ENCODE peak calls at places on chromosome 22, in four cellular contexts. H is IMR-90, G is heart left ventricle, A is GM23338. D is an unnamed sample. For H3K4me1, the result is how much of the 10 kb centered on the place peaks cover.

GRCh38 chr22:44037519-44038370 is 13.6 kb downstream of the PARVB start:
- DNase-seq in H (peak), G (no peak), A (no peak), D (peak)

GRCh38 chr22:44671742-44672141 is 30.3 kb upstream of the PRR5 start:
- DNase-seq in H (peak), G (no peak), A (no peak), D (no peak)

GRCh38 chr22:24990344-24990905 is 37.9 kb downstream of the KIAA1671 start:
- DNase-seq in H (no peak), G (no peak), A (no peak), D (no peak)

GRCh38 chr22:34620832-34621231 is 445.1 kb upstream of the ISX start:
- DNase-seq in H (no peak), G (no peak), A (no peak), D (no peak)

GRCh38 chr22:49969751-49970527 is 9.4 kb downstream of the PIM3 start:
- DNase-seq in H (no peak), G (no peak), A (no peak), D (no peak)

GRCh38 chr22:20108757-20109230 is 7.1 kb upstream of the RANBP1 start:
- DNase-seq in H (no peak), G (no peak), A (no peak), D (no peak)

GRCh38 chr22:17744430-17744829 is 29.8 kb downstream of the BID start:
- DNase-seq in H (no peak), G (no peak), A (no peak), D (no peak)

GRCh38 chr22:25176175-25176574 is 23.5 kb upstream of the CRYBB3 start:
- DNase-seq in H (no peak), G (no peak), A (no peak), D (no peak)

GRCh38 chr22:19062139-19062789 is 59.9 kb downstream of the DGCR2 start:
- DNase-seq in H (peak), G (no peak), A (no peak), D (no peak)

GRCh38 chr22:31646186-31647019 is 15.6 kb downstream of the PISD start:
- DNase-seq in H (peak), G (no peak), A (no peak), D (no peak)

GRCh38 chr22:31538815-31539214 is 42.5 kb downstream of the SFI1 start:
- DNase-seq in H (no peak), G (no peak), A (no peak), D (no peak)

GRCh38 chr22:45261407-45262088 is 20.9 kb upstream of the KIAA0930 start:
- DNase-seq in H (no peak), G (no peak), A (no peak), D (no peak)

GRCh38 chr22:28012811-28013460 is 93.9 kb upstream of the PITPNB start:
- DNase-seq in H (no peak), G (no peak), A (no peak), D (no peak)

GRCh38 chr22:46618104-46618647 is 2.0 kb upstream of the GRAMD4 start:
- DNase-seq in H (no peak), G (no peak), A (no peak), D (no peak)
- H3K4me1 ChIP-seq in H (under half), G (under half), A (under half), D (under half)

DNA sequence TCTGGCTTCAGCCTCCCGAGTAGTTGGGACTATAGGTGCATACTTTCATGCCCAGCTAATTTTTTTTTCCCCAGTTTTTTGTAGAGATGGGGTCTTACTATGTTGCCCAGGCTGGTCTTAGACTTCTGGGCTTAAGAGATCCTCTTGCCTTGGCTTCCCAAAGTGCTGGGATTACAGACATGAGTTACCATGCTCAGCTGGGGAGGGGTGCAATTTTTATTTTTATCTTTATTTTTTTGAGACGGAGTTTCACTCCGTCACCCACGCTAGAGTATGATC is 49.7 kb upstream of the A4GALT start:
- DNase-seq in H (no peak), G (no peak), A (no peak), D (no peak)
- H3K4me3 ChIP-seq in H (no peak), G (no peak), A (no peak), D (no peak)

DNA sequence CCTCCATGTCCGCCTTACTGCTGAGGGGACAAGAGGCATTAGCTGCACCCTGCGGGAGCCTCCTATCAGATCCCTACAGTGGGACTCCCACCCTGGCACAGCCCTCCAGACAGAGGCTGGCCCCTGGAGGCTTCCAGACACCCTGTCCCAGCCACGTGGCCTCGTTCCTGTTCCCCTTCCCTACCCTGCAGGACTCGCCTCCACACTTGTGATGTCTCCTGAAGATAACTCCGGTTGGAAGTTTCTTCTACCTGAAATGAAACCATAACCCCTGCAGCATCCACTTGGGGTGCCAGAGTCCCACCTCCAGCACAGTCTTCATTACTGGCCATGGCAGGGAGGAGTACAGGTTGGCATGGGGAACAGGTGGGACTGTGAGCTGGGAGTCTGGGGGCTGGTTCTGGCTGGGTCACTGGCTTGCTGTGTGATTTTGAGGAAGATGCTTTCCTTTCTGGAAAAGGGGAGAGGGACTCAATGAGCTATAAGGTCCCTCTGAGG is 4.9 kb upstream of the SH3BP1 start:
- DNase-seq in H (no peak), G (no peak), A (peak), D (no peak)
- TF ChIP-seq CTCF in H (peak), G (no peak), A (peak), D (no peak)

GRCh38 chr22:42881982-42882656 is 25.0 kb upstream of the ARFGAP3 start:
- DNase-seq in H (no peak), G (no peak), A (no peak), D (no peak)
- H3K4me1 ChIP-seq in H (under half), G (under half), A (under half), D (under half)

DNA sequence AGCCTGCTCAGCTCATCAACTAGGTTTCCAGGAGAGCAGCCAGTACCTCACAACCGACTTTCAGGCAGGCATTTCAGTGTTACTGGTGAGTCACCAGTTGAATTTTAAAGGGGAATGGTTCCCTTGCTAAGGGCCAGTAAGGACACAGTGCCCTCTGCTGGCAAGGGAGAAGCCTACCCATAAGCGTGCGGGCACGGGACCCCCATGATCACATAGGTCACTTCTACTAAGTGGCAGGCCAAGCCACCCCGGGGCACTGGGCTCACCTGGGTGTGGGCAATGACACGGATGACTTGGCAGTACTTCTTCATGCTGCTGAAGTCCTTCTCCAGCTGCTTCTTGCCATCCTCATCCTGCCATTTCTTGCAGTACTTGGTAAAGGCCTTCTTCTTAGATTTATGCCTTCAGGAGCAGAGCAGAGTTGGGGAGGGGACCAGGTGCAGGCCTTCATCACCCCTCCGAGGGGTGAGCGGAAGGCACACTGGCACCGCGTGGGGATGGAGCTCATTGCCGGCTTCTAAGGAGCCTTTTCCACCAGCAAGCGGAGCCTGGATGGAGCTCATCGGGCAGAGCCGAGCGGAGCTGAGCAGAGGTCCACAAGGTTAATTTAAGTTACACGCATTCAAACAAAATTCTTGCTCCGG is 2.9 kb downstream of the RPL3 start:
- DNase-seq in H (peak), G (peak), A (peak), D (peak)
- H3K4me3 ChIP-seq in H (peak), G (peak), A (peak), D (no peak)

GRCh38 chr22:39943366-39943765 is 16.8 kb upstream of the TMA7B start:
- DNase-seq in H (no peak), G (no peak), A (peak), D (no peak)
- TF ChIP-seq CTCF in H (no peak), G (no peak), A (peak), D (no peak)

DNA sequence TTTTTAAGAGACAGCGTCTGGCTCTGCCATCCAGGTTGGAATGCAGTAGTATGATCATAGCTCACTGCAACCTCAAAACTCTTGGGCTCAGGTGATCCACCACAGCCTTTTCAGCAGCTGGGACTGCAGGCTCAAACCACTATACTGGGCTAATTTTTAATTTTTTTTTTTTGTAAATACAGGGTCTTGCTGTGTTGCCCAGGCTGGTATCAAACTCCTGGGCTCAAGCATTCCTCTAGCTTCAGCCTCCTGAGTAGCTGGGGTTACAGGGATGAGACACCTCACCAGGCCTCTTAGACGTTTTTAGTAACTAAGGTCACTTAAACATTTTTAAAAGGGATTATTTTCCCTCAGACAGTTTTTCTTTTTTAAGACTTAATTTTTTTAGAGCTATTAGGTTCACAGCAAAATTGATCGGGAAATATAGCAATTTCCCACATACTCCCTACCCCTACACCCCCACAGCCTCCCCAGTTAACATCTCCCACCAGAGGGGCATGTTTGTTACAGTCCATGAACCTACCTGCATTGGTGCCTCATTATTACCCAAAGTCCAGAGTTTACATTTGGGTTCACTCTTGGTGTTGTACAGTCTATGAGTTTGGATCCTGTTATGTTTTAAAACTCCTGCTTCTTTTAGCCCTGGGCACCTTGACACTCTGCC is 3.9 kb downstream of the BCR start:
- DNase-seq in H (no peak), G (no peak), A (no peak), D (no peak)
- H3K4me1 ChIP-seq in H (under half), G (under half), A (half or more), D (under half)

GRCh38 chr22:35872451-35872850 is 154.8 kb downstream of the APOL5 start:
- DNase-seq in H (no peak), G (peak), A (no peak), D (no peak)
- H3K4me3 ChIP-seq in H (no peak), G (no peak), A (no peak), D (no peak)